ENCODE peak calls at places on chromosomes 6 and 20, in ten cellular contexts. One of them, this sample, is unnamed.

GRCh38 chr6:33885121-33886057 is 81.6 kb upstream of the MLN start:
- DNase-seq in mesendoderm: no peak
- DNase-seq in upper lobe of right lung: no peak
- DNase-seq in Caco-2: no peak
- DNase-seq in lung: no peak
- DNase-seq in BE2C: no peak
- DNase-seq in NT2/D1: no peak
- DNase-seq in suprapubic skin: no peak
- DNase-seq in colonic mucosa: peak; percentile 35
- DNase-seq in mucosa of descending colon: no peak
- DNase-seq in this sample: no peak

GRCh38 chr20:362271-363254 is 15.7 kb downstream of the NRSN2 start:
- DNase-seq in suprapubic skin: no peak
- DNase-seq in lung: peak; percentile 91
- DNase-seq in mesendoderm: peak; percentile 61
- DNase-seq in BE2C: peak; percentile 84
- DNase-seq in colonic mucosa: peak; percentile 89
- DNase-seq in NT2/D1: no peak
- DNase-seq in upper lobe of right lung: peak; percentile 94
- DNase-seq in mucosa of descending colon: peak; percentile 87
- DNase-seq in Caco-2: peak; percentile 68
- DNase-seq in this sample: peak; percentile 98

GRCh38 chr6:101832371-101832770 is 438.9 kb downstream of the GRIK2 start:
- DNase-seq in upper lobe of right lung: no peak
- DNase-seq in NT2/D1: no peak
- DNase-seq in colonic mucosa: no peak
- DNase-seq in BE2C: no peak
- DNase-seq in mesendoderm: no peak
- DNase-seq in mucosa of descending colon: no peak
- DNase-seq in lung: no peak
- DNase-seq in Caco-2: no peak
- DNase-seq in suprapubic skin: no peak
- DNase-seq in this sample: no peak

GRCh38 chr20:59403962-59404314 is 103.5 kb downstream of the EDN3 start:
- DNase-seq in colonic mucosa: no peak
- DNase-seq in lung: no peak
- DNase-seq in NT2/D1: no peak
- DNase-seq in mucosa of descending colon: no peak
- DNase-seq in Caco-2: no peak
- DNase-seq in mesendoderm: no peak
- DNase-seq in upper lobe of right lung: no peak
- DNase-seq in suprapubic skin: no peak
- DNase-seq in BE2C: no peak
- DNase-seq in this sample: no peak

GRCh38 chr6:43172127-43173007 is 1.3 kb downstream of the SRF start:
- DNase-seq in mucosa of descending colon: peak; percentile 82
- DNase-seq in colonic mucosa: peak; percentile 68
- DNase-seq in mesendoderm: peak; percentile 57
- DNase-seq in upper lobe of right lung: peak; percentile 81
- DNase-seq in NT2/D1: no peak
- DNase-seq in BE2C: peak; percentile 53
- DNase-seq in Caco-2: peak; percentile 60
- DNase-seq in suprapubic skin: no peak
- DNase-seq in lung: peak; percentile 53
- DNase-seq in this sample: peak; percentile 53

GRCh38 chr6:108874470-108875160 is 26.4 kb downstream of the ARMC2 start:
- DNase-seq in NT2/D1: no peak
- DNase-seq in mucosa of descending colon: no peak
- DNase-seq in Caco-2: no peak
- DNase-seq in colonic mucosa: no peak
- DNase-seq in BE2C: no peak
- DNase-seq in mesendoderm: no peak
- DNase-seq in upper lobe of right lung: no peak
- DNase-seq in lung: no peak
- DNase-seq in suprapubic skin: no peak
- DNase-seq in this sample: no peak

GRCh38 chr6:38567436-38567835 is 72.3 kb downstream of the BTBD9 start:
- DNase-seq in upper lobe of right lung: no peak
- DNase-seq in mesendoderm: no peak
- DNase-seq in mucosa of descending colon: peak; percentile 41
- DNase-seq in Caco-2: no peak
- DNase-seq in suprapubic skin: peak; percentile 89
- DNase-seq in lung: peak; percentile 40
- DNase-seq in NT2/D1: no peak
- DNase-seq in BE2C: peak; percentile 92
- DNase-seq in colonic mucosa: peak; percentile 30
- DNase-seq in this sample: peak; percentile 32

GRCh38 chr6:131982740-131983259 is 31.6 kb upstream of the CCN2 start:
- DNase-seq in mucosa of descending colon: no peak
- DNase-seq in lung: no peak
- DNase-seq in NT2/D1: no peak
- DNase-seq in colonic mucosa: no peak
- DNase-seq in upper lobe of right lung: no peak
- DNase-seq in suprapubic skin: no peak
- DNase-seq in Caco-2: no peak
- DNase-seq in BE2C: no peak
- DNase-seq in mesendoderm: no peak
- DNase-seq in this sample: no peak

GRCh38 chr20:51758978-51759544 is 9.1 kb downstream of the ATP9A start:
- DNase-seq in colonic mucosa: no peak
- DNase-seq in mesendoderm: no peak
- DNase-seq in Caco-2: no peak
- DNase-seq in lung: no peak
- DNase-seq in BE2C: no peak
- DNase-seq in suprapubic skin: no peak
- DNase-seq in upper lobe of right lung: no peak
- DNase-seq in mucosa of descending colon: no peak
- DNase-seq in NT2/D1: no peak
- DNase-seq in this sample: peak; percentile 33

GRCh38 chr20:50191065-50191565 is 485 bp downstream of the CEBPB start:
- DNase-seq in mucosa of descending colon: peak; percentile 86
- DNase-seq in suprapubic skin: peak; percentile 85
- DNase-seq in colonic mucosa: peak; percentile 84
- DNase-seq in mesendoderm: no peak
- DNase-seq in lung: no peak
- DNase-seq in upper lobe of right lung: peak; percentile 92
- DNase-seq in NT2/D1: no peak
- DNase-seq in Caco-2: peak; percentile 74
- DNase-seq in BE2C: peak; percentile 63
- DNase-seq in this sample: peak; percentile 77

GRCh38 chr6:110315856-110316398 is 42.2 kb downstream of the METTL24 start:
- DNase-seq in mesendoderm: no peak
- DNase-seq in upper lobe of right lung: no peak
- DNase-seq in lung: no peak
- DNase-seq in mucosa of descending colon: no peak
- DNase-seq in BE2C: no peak
- DNase-seq in colonic mucosa: no peak
- DNase-seq in Caco-2: peak; percentile 75
- DNase-seq in NT2/D1: no peak
- DNase-seq in suprapubic skin: no peak
- DNase-seq in this sample: no peak

DNA sequence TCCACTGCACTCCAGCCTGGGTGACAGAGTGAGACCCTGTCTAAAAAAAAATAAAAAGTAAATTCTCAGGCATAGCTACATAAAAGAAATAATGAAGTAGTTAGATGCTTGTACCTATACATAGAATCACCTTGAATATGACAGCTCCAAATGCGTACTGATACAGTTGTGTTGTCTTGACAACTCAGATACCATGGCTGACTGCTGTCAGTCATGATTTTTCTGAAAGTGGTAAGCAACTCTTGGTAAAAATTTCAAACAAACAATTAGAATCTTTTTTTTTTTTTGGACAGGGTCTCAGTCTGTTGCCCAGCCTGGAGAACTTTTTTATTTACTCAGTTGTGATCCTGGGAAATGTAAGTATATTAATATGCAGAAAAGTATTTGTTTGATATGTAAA is 14.2 kb upstream of the MAPK13 start:
- DNase-seq in Caco-2: no peak
- DNase-seq in mucosa of descending colon: no peak
- DNase-seq in lung: no peak
- DNase-seq in suprapubic skin: no peak
- DNase-seq in colonic mucosa: no peak
- DNase-seq in NT2/D1: no peak
- DNase-seq in upper lobe of right lung: no peak
- DNase-seq in BE2C: no peak
- DNase-seq in mesendoderm: no peak
- DNase-seq in this sample: no peak
- H3K4me1 ChIP-seq in Caco-2: peaks cover 4% of the 10 kb centered on the region
- H3K4me1 ChIP-seq in mucosa of descending colon: peaks cover 40% of the 10 kb centered on the region
- H3K4me1 ChIP-seq in lung: no peaks in the 10 kb centered on the region
- H3K4me1 ChIP-seq in suprapubic skin: peaks cover 27% of the 10 kb centered on the region
- H3K4me1 ChIP-seq in colonic mucosa: peaks cover 10% of the 10 kb centered on the region
- H3K4me1 ChIP-seq in NT2/D1: peaks cover 8% of the 10 kb centered on the region
- H3K4me1 ChIP-seq in upper lobe of right lung: peaks cover 18% of the 10 kb centered on the region
- H3K4me1 ChIP-seq in BE2C: no peaks in the 10 kb centered on the region
- H3K4me1 ChIP-seq in mesendoderm: peaks cover 3% of the 10 kb centered on the region
- H3K4me1 ChIP-seq in this sample: peaks cover 3% of the 10 kb centered on the region

GRCh38 chr6:2896741-2897140 is 6.4 kb downstream of the SERPINB9 start:
- DNase-seq in Caco-2: no peak
- DNase-seq in suprapubic skin: no peak
- DNase-seq in upper lobe of right lung: no peak
- DNase-seq in lung: no peak
- DNase-seq in mesendoderm: no peak
- DNase-seq in mucosa of descending colon: no peak
- DNase-seq in BE2C: no peak
- DNase-seq in NT2/D1: no peak
- DNase-seq in colonic mucosa: no peak
- DNase-seq in this sample: no peak

GRCh38 chr6:2890981-2891767 is 11.9 kb downstream of the SERPINB9 start:
- DNase-seq in mesendoderm: no peak
- DNase-seq in mucosa of descending colon: no peak
- DNase-seq in Caco-2: peak; percentile 45
- DNase-seq in upper lobe of right lung: no peak
- DNase-seq in colonic mucosa: no peak
- DNase-seq in lung: no peak
- DNase-seq in suprapubic skin: no peak
- DNase-seq in BE2C: no peak
- DNase-seq in NT2/D1: no peak
- DNase-seq in this sample: no peak

GRCh38 chr6:2893276-2893675 is 9.8 kb downstream of the SERPINB9 start:
- DNase-seq in BE2C: no peak
- DNase-seq in mucosa of descending colon: no peak
- DNase-seq in mesendoderm: no peak
- DNase-seq in lung: no peak
- DNase-seq in upper lobe of right lung: no peak
- DNase-seq in Caco-2: no peak
- DNase-seq in NT2/D1: no peak
- DNase-seq in suprapubic skin: no peak
- DNase-seq in colonic mucosa: no peak
- DNase-seq in this sample: no peak

GRCh38 chr6:2891768-2892170 is 11.3 kb downstream of the SERPINB9 start:
- DNase-seq in BE2C: no peak
- DNase-seq in colonic mucosa: peak; percentile 87
- DNase-seq in mesendoderm: no peak
- DNase-seq in upper lobe of right lung: no peak
- DNase-seq in mucosa of descending colon: peak; percentile 93
- DNase-seq in Caco-2: peak; percentile 93
- DNase-seq in NT2/D1: no peak
- DNase-seq in lung: no peak
- DNase-seq in suprapubic skin: no peak
- DNase-seq in this sample: no peak

DNA sequence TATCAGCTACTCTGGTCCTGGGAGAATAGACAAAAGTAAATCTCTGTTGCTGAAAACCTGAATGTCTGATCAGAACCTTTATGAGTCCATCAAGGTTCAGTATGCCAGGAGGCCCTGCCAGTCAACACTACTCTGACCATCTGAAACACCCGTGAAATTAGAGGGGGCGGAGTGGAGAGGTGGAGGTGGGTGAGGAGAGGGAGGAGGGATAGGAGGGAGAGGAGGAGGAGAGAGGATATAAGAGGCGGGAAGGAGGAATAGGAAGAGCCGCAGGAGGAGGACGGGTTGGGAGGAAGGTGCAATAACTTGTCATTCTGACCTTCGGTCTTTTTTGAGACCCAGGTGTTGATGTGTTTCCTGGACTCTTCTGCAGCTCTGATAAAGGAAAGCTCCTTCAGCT is 8.0 kb downstream of the SERPINB9 start:
- DNase-seq in BE2C: no peak
- DNase-seq in upper lobe of right lung: no peak
- DNase-seq in colonic mucosa: no peak
- DNase-seq in NT2/D1: no peak
- DNase-seq in suprapubic skin: no peak
- DNase-seq in lung: no peak
- DNase-seq in mesendoderm: no peak
- DNase-seq in mucosa of descending colon: no peak
- DNase-seq in Caco-2: no peak
- DNase-seq in this sample: no peak
- H3K4me1 ChIP-seq in BE2C: no peaks in the 10 kb centered on the region
- H3K4me1 ChIP-seq in upper lobe of right lung: peaks cover 23% of the 10 kb centered on the region
- H3K4me1 ChIP-seq in colonic mucosa: no peaks in the 10 kb centered on the region
- H3K4me1 ChIP-seq in NT2/D1: no peaks in the 10 kb centered on the region
- H3K4me1 ChIP-seq in suprapubic skin: peaks cover 1% of the 10 kb centered on the region
- H3K4me1 ChIP-seq in lung: no peaks in the 10 kb centered on the region
- H3K4me1 ChIP-seq in mesendoderm: no peaks in the 10 kb centered on the region
- H3K4me1 ChIP-seq in mucosa of descending colon: peaks cover 10% of the 10 kb centered on the region
- H3K4me1 ChIP-seq in Caco-2: peaks cover 7% of the 10 kb centered on the region
- H3K4me1 ChIP-seq in this sample: no peaks in the 10 kb centered on the region

GRCh38 chr20:33999025-33999629 is 5.4 kb downstream of the RALY start:
- DNase-seq in mucosa of descending colon: no peak
- DNase-seq in colonic mucosa: no peak
- DNase-seq in BE2C: no peak
- DNase-seq in suprapubic skin: no peak
- DNase-seq in upper lobe of right lung: no peak
- DNase-seq in mesendoderm: no peak
- DNase-seq in lung: no peak
- DNase-seq in NT2/D1: no peak
- DNase-seq in Caco-2: peak; percentile 14
- DNase-seq in this sample: no peak

GRCh38 chr20:34004790-34005457 is 11.2 kb downstream of the RALY start:
- DNase-seq in colonic mucosa: no peak
- DNase-seq in Caco-2: no peak
- DNase-seq in suprapubic skin: no peak
- DNase-seq in mesendoderm: no peak
- DNase-seq in NT2/D1: no peak
- DNase-seq in BE2C: no peak
- DNase-seq in lung: no peak
- DNase-seq in upper lobe of right lung: no peak
- DNase-seq in mucosa of descending colon: no peak
- DNase-seq in this sample: no peak

GRCh38 chr20:34004227-34004626 is 10.5 kb downstream of the RALY start:
- DNase-seq in NT2/D1: no peak
- DNase-seq in colonic mucosa: no peak
- DNase-seq in mucosa of descending colon: no peak
- DNase-seq in mesendoderm: no peak
- DNase-seq in lung: no peak
- DNase-seq in BE2C: no peak
- DNase-seq in Caco-2: no peak
- DNase-seq in upper lobe of right lung: no peak
- DNase-seq in suprapubic skin: no peak
- DNase-seq in this sample: no peak

GRCh38 chr20:34001378-34001777 is 7.7 kb downstream of the RALY start:
- DNase-seq in lung: no peak
- DNase-seq in mesendoderm: no peak
- DNase-seq in BE2C: no peak
- DNase-seq in upper lobe of right lung: no peak
- DNase-seq in mucosa of descending colon: no peak
- DNase-seq in NT2/D1: no peak
- DNase-seq in colonic mucosa: no peak
- DNase-seq in Caco-2: no peak
- DNase-seq in suprapubic skin: no peak
- DNase-seq in this sample: no peak
- H3K4me1 ChIP-seq in lung: peaks cover 40% of the 10 kb centered on the region
- H3K4me1 ChIP-seq in mesendoderm: no peaks in the 10 kb centered on the region
- H3K4me1 ChIP-seq in BE2C: peaks cover 3% of the 10 kb centered on the region
- H3K4me1 ChIP-seq in upper lobe of right lung: peaks cover 58% of the 10 kb centered on the region
- H3K4me1 ChIP-seq in mucosa of descending colon: peaks cover 40% of the 10 kb centered on the region
- H3K4me1 ChIP-seq in NT2/D1: peaks cover 4% of the 10 kb centered on the region
- H3K4me1 ChIP-seq in colonic mucosa: peaks cover 11% of the 10 kb centered on the region
- H3K4me1 ChIP-seq in Caco-2: peaks cover 30% of the 10 kb centered on the region
- H3K4me1 ChIP-seq in suprapubic skin: peaks cover 37% of the 10 kb centered on the region
- H3K4me1 ChIP-seq in this sample: peaks cover 71% of the 10 kb centered on the region

GRCh38 chr20:36402708-36403107 is 96.6 kb downstream of the DLGAP4 start:
- DNase-seq in lung: no peak
- DNase-seq in mucosa of descending colon: no peak
- DNase-seq in NT2/D1: no peak
- DNase-seq in BE2C: no peak
- DNase-seq in colonic mucosa: no peak
- DNase-seq in suprapubic skin: no peak
- DNase-seq in mesendoderm: no peak
- DNase-seq in upper lobe of right lung: no peak
- DNase-seq in Caco-2: no peak
- DNase-seq in this sample: no peak
- H3K4me1 ChIP-seq in lung: no peaks in the 10 kb centered on the region
- H3K4me1 ChIP-seq in mucosa of descending colon: no peaks in the 10 kb centered on the region
- H3K4me1 ChIP-seq in NT2/D1: peaks cover 12% of the 10 kb centered on the region
- H3K4me1 ChIP-seq in BE2C: no peaks in the 10 kb centered on the region
- H3K4me1 ChIP-seq in colonic mucosa: no peaks in the 10 kb centered on the region
- H3K4me1 ChIP-seq in suprapubic skin: no peaks in the 10 kb centered on the region
- H3K4me1 ChIP-seq in mesendoderm: no peaks in the 10 kb centered on the region
- H3K4me1 ChIP-seq in upper lobe of right lung: no peaks in the 10 kb centered on the region
- H3K4me1 ChIP-seq in Caco-2: peaks cover 5% of the 10 kb centered on the region
- H3K4me1 ChIP-seq in this sample: no peaks in the 10 kb centered on the region

This sample was measured in body of pancreas.